ENCODE peak calls at places on chromosomes 5 and 9, in four cellular contexts. M is AG10803, H is neural crest cell, K is NCI-H510A treated with DMSO at 0.1 percent for 48 hours. X is an unnamed sample.

GRCh38 chr9:80285325-80285724 is 713.6 kb downstream of the TLE4 start:
- DNase-seq in M (no peak), H (no peak), K (no peak), X (peak)

GRCh38 chr9:5735072-5735471 is 97.8 kb downstream of the ERMP1 start:
- DNase-seq in M (no peak), H (no peak), K (no peak), X (no peak)

GRCh38 chr5:132677191-132677590 is 3.4 kb downstream of the IL4 start:
- DNase-seq in M (peak), H (no peak), K (no peak), X (peak)

GRCh38 chr5:170445936-170446335 is 56.8 kb upstream of the KCNMB1 start:
- DNase-seq in M (no peak), H (no peak), K (no peak), X (no peak)

GRCh38 chr9:134996591-134997530 is 79.1 kb upstream of the FCN1 start:
- DNase-seq in M (no peak), H (no peak), K (no peak), X (no peak)

GRCh38 chr5:11335881-11336760 is 568.1 kb downstream of the CTNND2 start:
- DNase-seq in M (no peak), H (no peak), K (no peak), X (no peak)

GRCh38 chr5:175129121-175129520 is 314.9 kb downstream of the DRD1 start:
- DNase-seq in M (no peak), H (no peak), K (no peak), X (no peak)

GRCh38 chr5:93621340-93621872 is 38.4 kb downstream of the NR2F1 start:
- DNase-seq in M (peak), H (peak), K (peak), X (peak)

GRCh38 chr9:11931109-11931508 is 762.1 kb upstream of the TYRP1 start:
- DNase-seq in M (peak), H (no peak), K (no peak), X (no peak)

GRCh38 chr9:131578778-131579504 is 33.6 kb downstream of the PRRT1B start:
- DNase-seq in M (no peak), H (no peak), K (no peak), X (no peak)

GRCh38 chr5:133121611-133122150 is 69.9 kb downstream of the HSPA4 start:
- DNase-seq in M (no peak), H (no peak), K (no peak), X (no peak)